ENCODE peak calls at places on chromosomes 13 and 19, in nine cellular contexts. One of them, this sample, is unnamed.

GRCh38 chr19:3614858-3615505 is 8.3 kb upstream of the TBXA2R start:
- DNase-seq in ELR: no peak
- DNase-seq in ovary: no peak
- DNase-seq in central memory CD4-positive, alpha-beta T cell: no peak
- DNase-seq in T-helper 1 cell: no peak
- DNase-seq in NCI-H1092: no peak
- DNase-seq in left ventricle myocardium inferior: no peak
- DNase-seq in stimulated activated CD4-positive, alpha-beta T cell treated with anti-CD3 and anti-CD28 coated beads, Interleukin-15, amount 100 ng/mL, for 1 hour: no peak
- DNase-seq in substantia nigra: no peak
- DNase-seq in this sample: no peak

GRCh38 chr13:99980201-99981114 is 1.1 kb upstream of the ZIC2 start:
- DNase-seq in ovary: peak; percentile 70
- DNase-seq in stimulated activated CD4-positive, alpha-beta T cell treated with anti-CD3 and anti-CD28 coated beads, Interleukin-15, amount 100 ng/mL, for 1 hour: no peak
- DNase-seq in substantia nigra: no peak
- DNase-seq in ELR: peak; percentile 77
- DNase-seq in T-helper 1 cell: peak; percentile 36
- DNase-seq in left ventricle myocardium inferior: peak; percentile 61
- DNase-seq in NCI-H1092: peak; percentile 91
- DNase-seq in central memory CD4-positive, alpha-beta T cell: peak; percentile 44
- DNase-seq in this sample: peak; percentile 67

GRCh38 chr13:21579754-21580316 is 24.1 kb downstream of the MICU2 start:
- DNase-seq in substantia nigra: no peak
- DNase-seq in NCI-H1092: no peak
- DNase-seq in T-helper 1 cell: no peak
- DNase-seq in ELR: peak; percentile 49
- DNase-seq in ovary: no peak
- DNase-seq in left ventricle myocardium inferior: no peak
- DNase-seq in central memory CD4-positive, alpha-beta T cell: no peak
- DNase-seq in stimulated activated CD4-positive, alpha-beta T cell treated with anti-CD3 and anti-CD28 coated beads, Interleukin-15, amount 100 ng/mL, for 1 hour: no peak
- DNase-seq in this sample: peak; percentile 17

GRCh38 chr19:13978306-13978705 is 26.0 kb downstream of the DCAF15 start:
- DNase-seq in left ventricle myocardium inferior: peak; percentile 88
- DNase-seq in NCI-H1092: peak; percentile 28
- DNase-seq in central memory CD4-positive, alpha-beta T cell: no peak
- DNase-seq in stimulated activated CD4-positive, alpha-beta T cell treated with anti-CD3 and anti-CD28 coated beads, Interleukin-15, amount 100 ng/mL, for 1 hour: no peak
- DNase-seq in substantia nigra: no peak
- DNase-seq in T-helper 1 cell: no peak
- DNase-seq in ovary: peak; percentile 90
- DNase-seq in ELR: peak; percentile 29
- DNase-seq in this sample: peak; percentile 23

GRCh38 chr19:16671652-16672274 is 10.8 kb downstream of the TMEM38A start:
- DNase-seq in T-helper 1 cell: no peak
- DNase-seq in left ventricle myocardium inferior: peak; percentile 56
- DNase-seq in NCI-H1092: no peak
- DNase-seq in ELR: no peak
- DNase-seq in ovary: no peak
- DNase-seq in central memory CD4-positive, alpha-beta T cell: no peak
- DNase-seq in substantia nigra: no peak
- DNase-seq in stimulated activated CD4-positive, alpha-beta T cell treated with anti-CD3 and anti-CD28 coated beads, Interleukin-15, amount 100 ng/mL, for 1 hour: no peak
- DNase-seq in this sample: no peak

GRCh38 chr13:76992548-76993001 is 694 bp downstream of the CLN5 start:
- DNase-seq in central memory CD4-positive, alpha-beta T cell: no peak
- DNase-seq in ELR: peak; percentile 40
- DNase-seq in NCI-H1092: no peak
- DNase-seq in substantia nigra: no peak
- DNase-seq in T-helper 1 cell: no peak
- DNase-seq in ovary: peak; percentile 47
- DNase-seq in stimulated activated CD4-positive, alpha-beta T cell treated with anti-CD3 and anti-CD28 coated beads, Interleukin-15, amount 100 ng/mL, for 1 hour: no peak
- DNase-seq in left ventricle myocardium inferior: no peak
- DNase-seq in this sample: no peak

GRCh38 chr13:46759861-46760260 is 37.1 kb downstream of the ESD start:
- DNase-seq in left ventricle myocardium inferior: no peak
- DNase-seq in NCI-H1092: no peak
- DNase-seq in ovary: no peak
- DNase-seq in substantia nigra: no peak
- DNase-seq in ELR: no peak
- DNase-seq in T-helper 1 cell: no peak
- DNase-seq in stimulated activated CD4-positive, alpha-beta T cell treated with anti-CD3 and anti-CD28 coated beads, Interleukin-15, amount 100 ng/mL, for 1 hour: no peak
- DNase-seq in central memory CD4-positive, alpha-beta T cell: no peak
- DNase-seq in this sample: no peak

GRCh38 chr13:87259479-87260083 is 411.6 kb upstream of the SLITRK5 start:
- DNase-seq in T-helper 1 cell: no peak
- DNase-seq in ELR: peak; percentile 61
- DNase-seq in NCI-H1092: peak; percentile 12
- DNase-seq in substantia nigra: no peak
- DNase-seq in central memory CD4-positive, alpha-beta T cell: no peak
- DNase-seq in stimulated activated CD4-positive, alpha-beta T cell treated with anti-CD3 and anti-CD28 coated beads, Interleukin-15, amount 100 ng/mL, for 1 hour: no peak
- DNase-seq in left ventricle myocardium inferior: no peak
- DNase-seq in ovary: no peak
- DNase-seq in this sample: no peak

GRCh38 chr19:3403489-3404323 is 37.3 kb downstream of the NFIC start:
- DNase-seq in T-helper 1 cell: no peak
- DNase-seq in ELR: peak; percentile 53
- DNase-seq in stimulated activated CD4-positive, alpha-beta T cell treated with anti-CD3 and anti-CD28 coated beads, Interleukin-15, amount 100 ng/mL, for 1 hour: no peak
- DNase-seq in NCI-H1092: no peak
- DNase-seq in substantia nigra: peak; percentile 49
- DNase-seq in central memory CD4-positive, alpha-beta T cell: no peak
- DNase-seq in ovary: peak; percentile 94
- DNase-seq in left ventricle myocardium inferior: peak; percentile 93
- DNase-seq in this sample: no peak

GRCh38 chr19:18421371-18421959 is 2.3 kb downstream of the SSBP4 start:
- DNase-seq in central memory CD4-positive, alpha-beta T cell: no peak
- DNase-seq in left ventricle myocardium inferior: no peak
- DNase-seq in stimulated activated CD4-positive, alpha-beta T cell treated with anti-CD3 and anti-CD28 coated beads, Interleukin-15, amount 100 ng/mL, for 1 hour: no peak
- DNase-seq in T-helper 1 cell: no peak
- DNase-seq in ELR: no peak
- DNase-seq in substantia nigra: no peak
- DNase-seq in ovary: peak; percentile 44
- DNase-seq in NCI-H1092: no peak
- DNase-seq in this sample: no peak

GRCh38 chr13:37429976-37430375 is 168.6 kb downstream of the POSTN start:
- DNase-seq in stimulated activated CD4-positive, alpha-beta T cell treated with anti-CD3 and anti-CD28 coated beads, Interleukin-15, amount 100 ng/mL, for 1 hour: no peak
- DNase-seq in NCI-H1092: no peak
- DNase-seq in central memory CD4-positive, alpha-beta T cell: no peak
- DNase-seq in T-helper 1 cell: no peak
- DNase-seq in ovary: no peak
- DNase-seq in left ventricle myocardium inferior: no peak
- DNase-seq in substantia nigra: no peak
- DNase-seq in ELR: peak; percentile 89
- DNase-seq in this sample: no peak